ENCODE peak calls at places on chromosomes 11 and 22, in seven cellular contexts. G is activated T-helper 1 cell treated with Interleukin-2 at 50 U/mL for 16 hours; A is stimulated activated CD8-positive, alpha-beta memory T cell treated with anti-CD3 and anti-CD28 coated beads, Interleukin-7, amount 100 ng/mL, for 1 hour; Z is OCI-LY7; P is aorta; Y is adipocyte; K is GM23248. I is an unnamed sample.

GRCh38 chr11:11403763-11404725 is 51.0 kb upstream of the CSNK2A3 start:
- DNase-seq in A (no peak), Y (peak), Z (no peak), P (no peak), G (no peak), K (peak), I (no peak)

GRCh38 chr11:1260023-1260501 is 37.2 kb downstream of the MUC5B start:
- DNase-seq in Z (peak), K (peak), G (no peak), Y (peak), P (no peak), A (peak), I (no peak)

GRCh38 chr22:20531404-20532181 is 24.2 kb downstream of the MED15 start:
- DNase-seq in P (peak), Z (no peak), G (no peak), Y (peak), A (no peak), K (peak), I (peak)

GRCh38 chr11:37108436-37109204 is 510.6 kb upstream of the RAG2 start:
- DNase-seq in Z (no peak), Y (no peak), P (no peak), G (no peak), K (no peak), A (no peak), I (no peak)

GRCh38 chr11:43922295-43922648 is 20.2 kb upstream of the C11orf96 start:
- DNase-seq in Y (no peak), K (no peak), P (no peak), Z (no peak), G (no peak), A (no peak), I (no peak)

GRCh38 chr11:61004841-61005240 is 33.4 kb downstream of the CD6 start:
- DNase-seq in A (no peak), Z (no peak), P (no peak), K (no peak), Y (no peak), G (no peak), I (no peak)

GRCh38 chr11:64382586-64382985 is 23.6 kb downstream of the RPS6KA4 start:
- DNase-seq in A (no peak), K (no peak), G (no peak), Z (no peak), Y (no peak), P (no peak), I (no peak)

GRCh38 chr22:30806391-30806861 is 111.8 kb downstream of the OSBP2 start:
- DNase-seq in Y (no peak), G (no peak), A (no peak), K (peak), P (no peak), Z (no peak), I (no peak)

GRCh38 chr22:46795140-46795539 is 32.7 kb downstream of the TBC1D22A start:
- DNase-seq in Y (no peak), A (no peak), K (no peak), G (no peak), P (peak), Z (no peak), I (no peak)

GRCh38 chr11:6755303-6755952 is 16.3 kb downstream of the OR2AG2 start:
- DNase-seq in G (no peak), Y (peak), P (no peak), K (peak), A (no peak), Z (peak), I (no peak)

GRCh38 chr11:35158371-35159081 is 19.6 kb downstream of the CD44 start:
- DNase-seq in K (peak), G (no peak), Y (peak), P (no peak), Z (no peak), A (no peak), I (peak)

GRCh38 chr11:8031248-8032115 is 44.3 kb downstream of the EIF3F start:
- DNase-seq in G (no peak), P (no peak), Y (no peak), Z (no peak), K (no peak), A (no peak), I (no peak)

GRCh38 chr22:23696326-23696851 is 5.6 kb downstream of the RGL4 start:
- DNase-seq in G (peak), A (peak), P (no peak), Z (peak), Y (no peak), K (no peak), I (no peak)

GRCh38 chr11:81874627-81875026 is 859.0 kb downstream of the FAM181B start:
- DNase-seq in K (no peak), P (no peak), Y (no peak), Z (peak), A (no peak), G (no peak), I (no peak)

GRCh38 chr11:76617553-76618265 is 52.8 kb downstream of the LRRC32 start:
- DNase-seq in K (peak), Y (peak), A (no peak), Z (no peak), P (peak), G (no peak), I (no peak)

GRCh38 chr11:128022007-128022368 is 565.4 kb downstream of the ETS1 start:
- DNase-seq in A (no peak), P (no peak), Y (peak), K (peak), Z (no peak), G (no peak), I (no peak)

GRCh38 chr11:102347526-102348331 is 715 bp downstream of the BIRC2 start:
- DNase-seq in K (peak), G (no peak), A (no peak), P (peak), Z (peak), Y (peak), I (no peak)

GRCh38 chr11:76410771-76411423 is 29.8 kb downstream of the GVQW3 start:
- DNase-seq in A (no peak), G (no peak), K (peak), Z (no peak), P (no peak), Y (no peak), I (no peak)

GRCh38 chr22:37442537-37442936 is 15.3 kb upstream of the ELFN2 start:
- DNase-seq in A (no peak), P (no peak), K (peak), Y (no peak), Z (peak), G (no peak), I (no peak)

GRCh38 chr11:134288486-134288885 is 12.3 kb downstream of the GLB1L3 start:
- DNase-seq in Y (no peak), P (no peak), G (no peak), A (no peak), Z (no peak), K (no peak), I (no peak)

GRCh38 chr11:70661763-70662501 is 263.6 kb downstream of the CTTN start:
- DNase-seq in P (no peak), A (no peak), K (peak), G (no peak), Z (no peak), Y (peak), I (no peak)